ENCODE peak calls at places on chromosomes 2 and 18, in nine cellular contexts. T is kidney epithelial cell, H is tibial nerve, C is thyroid gland, R is sigmoid colon, F is fibroblast of lung, I is stomach, X is GM12865, N is bronchial epithelial cell. Y is an unnamed sample.
A peak's percentile ranks its signal among the peaks of the same experiment; 100 is the strongest.

GRCh38 chr2:241893265-241893664 is 23.7 kb downstream of the RTP5 start:
- DNase-seq in T (no peak), H (no peak), C (no peak), R (no peak), F (no peak), I (no peak), X (no peak), N (no peak), Y (no peak)

GRCh38 chr2:138122891-138123290 is 158.6 kb downstream of the HNMT start:
- DNase-seq in T (peak; percentile 5), H (no peak), C (no peak), R (no peak), F (no peak), I (no peak), X (no peak), N (peak; percentile 92), Y (no peak)

GRCh38 chr2:118151831-118152230 is 63.6 kb downstream of the INSIG2 start:
- DNase-seq in T (no peak), H (no peak), C (no peak), R (no peak), F (no peak), I (no peak), X (no peak), N (no peak), Y (no peak)

GRCh38 chr18:6389005-6389404 is 25.7 kb downstream of the L3MBTL4 start:
- DNase-seq in T (no peak), H (no peak), C (no peak), R (no peak), F (no peak), I (no peak), X (no peak), N (no peak), Y (no peak)

GRCh38 chr2:135563793-135564192 is 32.5 kb downstream of the R3HDM1 start:
- DNase-seq in T (no peak), H (no peak), C (no peak), R (no peak), F (peak; percentile 15), I (no peak), X (no peak), N (peak; percentile 59), Y (peak; percentile 15)

GRCh38 chr18:519019-519879 is 18.7 kb upstream of the COLEC12 start:
- DNase-seq in T (no peak), H (no peak), C (peak; percentile 6), R (peak; percentile 85), F (peak; percentile 56), I (peak; percentile 71), X (peak; percentile 65), N (no peak), Y (no peak)

GRCh38 chr2:171541202-171541884 is 19.1 kb downstream of the CYBRD1 start:
- DNase-seq in T (no peak), H (no peak), C (no peak), R (no peak), F (no peak), I (no peak), X (peak; percentile 39), N (no peak), Y (no peak)

GRCh38 chr18:58046087-58046793 is 2.2 kb downstream of the NEDD4L start:
- DNase-seq in T (no peak), H (no peak), C (no peak), R (no peak), F (no peak), I (no peak), X (no peak), N (peak; percentile 60), Y (no peak)

GRCh38 chr2:24866946-24867345 is 53.1 kb downstream of the ADCY3 start:
- DNase-seq in T (no peak), H (no peak), C (no peak), R (no peak), F (no peak), I (no peak), X (no peak), N (no peak), Y (no peak)

GRCh38 chr2:6921321-6921922 is 4.2 kb downstream of the RNF144A start:
- DNase-seq in T (no peak), H (no peak), C (no peak), R (no peak), F (no peak), I (no peak), X (no peak), N (no peak), Y (no peak)

GRCh38 chr2:10810175-10811161 is 2.1 kb downstream of the PDIA6 start:
- DNase-seq in T (no peak), H (no peak), C (no peak), R (peak; percentile 11), F (peak; percentile 42), I (no peak), X (peak; percentile 68), N (peak; percentile 45), Y (no peak)
- H3K4me3 ChIP-seq in T (peak overlapping the region; percentile 71), H (peak overlapping the region; percentile 84), C (no peak overlapping the region), R (peak overlapping the region; percentile 5), F (peak overlapping the region; percentile 87), I (peak overlapping the region; percentile 96), X (peak overlapping the region; percentile 92), N (peak overlapping the region; percentile 4), Y (peak overlapping the region; percentile 89)

DNA sequence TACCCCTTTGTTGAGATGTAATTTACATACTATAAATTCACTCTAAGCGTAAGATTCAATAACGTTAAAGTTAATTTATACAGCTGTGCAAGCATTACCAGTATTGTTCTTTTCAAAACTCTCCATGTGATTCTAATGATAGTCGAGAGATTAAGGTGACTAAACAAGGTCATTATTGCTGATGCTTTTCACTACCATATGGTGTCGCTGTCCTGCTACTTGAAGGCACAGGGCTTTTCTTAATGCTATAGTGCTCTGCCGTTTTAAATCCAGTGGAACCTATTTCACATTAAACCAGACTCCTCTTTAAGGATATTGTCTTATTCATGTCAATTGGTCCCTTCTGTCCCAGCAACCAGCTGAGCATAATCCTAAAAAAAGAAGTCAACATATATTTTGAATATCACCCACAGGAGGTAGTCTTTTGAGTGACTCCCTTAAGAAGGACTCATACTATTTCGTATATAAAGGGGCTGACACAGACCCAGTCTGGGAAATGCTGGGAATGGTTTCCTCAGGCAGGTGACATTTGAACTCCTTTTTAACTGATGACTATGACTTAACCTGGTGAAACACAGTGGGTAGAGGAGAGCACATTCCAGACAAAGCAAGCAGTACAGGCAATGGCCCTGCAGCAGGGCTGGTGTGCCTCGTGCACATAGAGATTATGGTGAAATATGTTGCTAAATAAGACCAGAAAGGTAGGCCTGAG is 53.9 kb upstream of the CYTIP start:
- DNase-seq in T (peak; percentile 29), H (no peak), C (no peak), R (no peak), F (peak; percentile 58), I (no peak), X (peak; percentile 50), N (peak; percentile 63), Y (peak; percentile 11)
- TF ChIP-seq CTCF in T (peak; percentile 74), H (peak; percentile 28), C (peak; percentile 61), R (no peak), F (peak; percentile 78), I (no peak), X (peak; percentile 76), N (peak; percentile 73), Y (peak; percentile 63)

GRCh38 chr2:200378652-200379290 is 72.3 kb downstream of the SPATS2L start:
- DNase-seq in T (no peak), H (no peak), C (no peak), R (no peak), F (peak; percentile 87), I (no peak), X (no peak), N (no peak), Y (no peak)
- H3K4me3 ChIP-seq in T (no peak overlapping the region), H (peak overlapping the region; percentile 4), C (no peak overlapping the region), R (peak overlapping the region; percentile 9), F (peak overlapping the region; percentile 5), I (peak overlapping the region; percentile 0), X (no peak overlapping the region), N (no peak overlapping the region), Y (no peak overlapping the region)

DNA sequence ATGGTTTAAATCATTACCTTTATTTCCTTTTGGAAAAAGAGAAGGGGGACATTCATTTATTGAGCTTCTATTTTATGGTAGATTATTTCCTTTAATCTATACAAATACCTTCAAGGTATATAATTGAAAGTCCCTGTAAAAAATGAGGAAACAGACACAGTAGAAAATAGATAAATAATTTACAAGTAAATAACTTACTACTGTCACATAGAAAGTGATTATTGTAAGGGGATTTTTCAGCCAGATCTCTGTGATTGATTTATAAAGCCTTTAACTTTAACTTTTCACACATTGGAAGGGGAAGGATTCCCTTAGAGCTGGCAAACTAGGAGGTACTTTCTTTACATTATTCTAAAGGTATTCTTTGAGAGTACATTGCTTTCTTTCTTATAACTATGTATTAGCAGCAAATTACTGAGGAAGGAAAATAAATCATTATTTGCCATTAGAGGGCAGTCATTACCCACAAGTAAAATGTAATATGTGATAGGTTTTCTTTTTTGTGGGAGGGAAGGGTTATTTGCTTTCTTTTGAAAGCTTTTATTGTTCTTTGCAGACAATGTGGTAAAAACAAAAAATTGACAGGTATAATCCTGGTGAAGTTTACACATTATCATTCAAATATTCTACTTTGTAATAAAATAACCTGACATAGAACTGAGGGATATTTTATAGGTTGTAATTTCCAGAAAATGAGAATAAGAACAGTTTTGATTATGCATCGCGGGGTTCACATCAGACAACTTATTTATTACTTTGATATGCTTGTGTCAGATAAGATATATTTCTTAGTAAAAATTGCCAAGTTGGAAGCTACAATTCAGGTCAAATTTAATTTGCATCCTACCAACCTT is 24.8 kb upstream of the RPE start:
- DNase-seq in T (no peak), H (no peak), C (no peak), R (no peak), F (peak; percentile 66), I (no peak), X (peak; percentile 40), N (peak; percentile 51), Y (peak; percentile 9)
- TF ChIP-seq CTCF in T (peak; percentile 27), H (peak; percentile 62), C (peak; percentile 56), R (no peak), F (no peak), I (no peak), X (no peak), N (peak; percentile 27), Y (no peak)

DNA sequence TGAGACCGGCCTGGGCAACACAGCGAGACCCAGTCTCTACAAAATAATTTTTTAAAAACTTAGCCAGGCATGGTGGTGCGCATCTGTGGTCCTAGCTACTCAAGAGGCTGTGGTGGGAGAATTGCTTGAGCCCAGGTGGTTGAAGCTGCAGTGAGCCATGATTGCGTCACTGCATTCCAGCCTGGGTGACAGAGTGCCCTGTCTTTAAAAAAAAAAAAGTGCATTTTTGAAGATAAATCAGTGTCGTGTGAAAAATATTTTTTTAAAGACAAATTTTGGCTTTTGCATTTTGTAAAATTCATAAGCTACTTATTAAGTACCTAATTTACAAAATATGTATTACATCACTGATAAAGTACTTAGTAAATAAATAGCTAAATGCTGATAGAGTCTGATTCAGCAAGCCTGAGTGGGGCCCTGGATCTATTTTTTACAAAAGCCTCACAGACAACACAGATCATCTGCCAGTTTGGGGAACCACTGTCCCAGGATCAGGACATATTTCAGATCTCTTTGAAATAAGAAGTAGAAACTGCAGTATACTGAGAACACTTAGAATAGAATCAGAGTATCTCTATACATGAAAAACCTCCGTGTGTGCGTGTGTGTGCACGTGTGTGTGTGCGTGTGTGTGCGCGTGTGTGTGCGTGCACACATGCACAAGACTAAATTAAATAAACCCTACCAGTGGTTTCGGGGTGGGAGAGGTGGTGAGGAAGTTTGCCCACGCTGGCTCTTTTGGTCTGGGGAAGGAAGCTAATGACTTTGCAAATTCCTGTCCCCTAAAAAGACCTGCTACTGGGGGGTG is 61.6 kb downstream of the AAK1 start:
- DNase-seq in T (no peak), H (no peak), C (peak; percentile 84), R (no peak), F (no peak), I (no peak), X (peak; percentile 60), N (peak; percentile 64), Y (no peak)
- H3K4me3 ChIP-seq in T (no peak overlapping the region), H (no peak overlapping the region), C (no peak overlapping the region), R (no peak overlapping the region), F (no peak overlapping the region), I (no peak overlapping the region), X (peak overlapping the region; percentile 8), N (no peak overlapping the region), Y (no peak overlapping the region)